ENCODE peak calls at places on chromosomes 12 and 14, in four cellular contexts. One of them, this sample, is unnamed.

GRCh38 chr14:94770251-94770749 is 387 bp upstream of the GSC start:
- DNase-seq in AG04450: no peak
- DNase-seq in sigmoid colon: no peak
- DNase-seq in left ventricle myocardium inferior: no peak
- DNase-seq in this sample: no peak

GRCh38 chr14:68791078-68791983 is 1.5 kb downstream of the ZFP36L1 start:
- DNase-seq in left ventricle myocardium inferior: no peak
- DNase-seq in AG04450: no peak
- DNase-seq in sigmoid colon: no peak
- DNase-seq in this sample: peak; percentile 54

GRCh38 chr12:127161466-127161865 is 1105.5 kb upstream of the TMEM132C start:
- DNase-seq in sigmoid colon: no peak
- DNase-seq in left ventricle myocardium inferior: no peak
- DNase-seq in AG04450: no peak
- DNase-seq in this sample: no peak

GRCh38 chr12:86663691-86664090 is 407.5 kb upstream of the MGAT4C start:
- DNase-seq in AG04450: no peak
- DNase-seq in left ventricle myocardium inferior: no peak
- DNase-seq in sigmoid colon: no peak
- DNase-seq in this sample: peak; percentile 34

GRCh38 chr12:62967701-62968100 is 32.8 kb upstream of the PPM1H start:
- DNase-seq in sigmoid colon: no peak
- DNase-seq in AG04450: no peak
- DNase-seq in left ventricle myocardium inferior: no peak
- DNase-seq in this sample: no peak

GRCh38 chr12:130444081-130444480 is 106.4 kb downstream of the PIWIL1 start:
- DNase-seq in sigmoid colon: no peak
- DNase-seq in left ventricle myocardium inferior: no peak
- DNase-seq in AG04450: no peak
- DNase-seq in this sample: no peak

GRCh38 chr12:72523754-72524153 is 251.6 kb downstream of the TRHDE start:
- DNase-seq in AG04450: no peak
- DNase-seq in sigmoid colon: no peak
- DNase-seq in left ventricle myocardium inferior: no peak
- DNase-seq in this sample: no peak

GRCh38 chr14:100654814-100655795 is 67.9 kb upstream of the BEGAIN start:
- DNase-seq in sigmoid colon: no peak
- DNase-seq in left ventricle myocardium inferior: no peak
- DNase-seq in AG04450: no peak
- DNase-seq in this sample: no peak

GRCh38 chr14:81314443-81315175 is 85.5 kb downstream of the STON2 start:
- DNase-seq in left ventricle myocardium inferior: no peak
- DNase-seq in AG04450: no peak
- DNase-seq in sigmoid colon: no peak
- DNase-seq in this sample: no peak

GRCh38 chr12:68028647-68029046 is 39.4 kb downstream of the IFNG-AS1 start:
- DNase-seq in sigmoid colon: no peak
- DNase-seq in left ventricle myocardium inferior: no peak
- DNase-seq in AG04450: no peak
- DNase-seq in this sample: no peak

GRCh38 chr14:57057803-57058202 is 210.9 kb downstream of the EXOC5 start:
- DNase-seq in sigmoid colon: no peak
- DNase-seq in left ventricle myocardium inferior: no peak
- DNase-seq in AG04450: no peak
- DNase-seq in this sample: no peak

GRCh38 chr12:59429766-59430165 is 166.1 kb upstream of the SLC16A7 start:
- DNase-seq in sigmoid colon: no peak
- DNase-seq in left ventricle myocardium inferior: no peak
- DNase-seq in AG04450: peak; percentile 16
- DNase-seq in this sample: no peak

GRCh38 chr12:119594399-119594730 is 791 bp downstream of the TMEM233 start:
- DNase-seq in AG04450: no peak
- DNase-seq in left ventricle myocardium inferior: no peak
- DNase-seq in sigmoid colon: no peak
- DNase-seq in this sample: peak; percentile 11

GRCh38 chr12:47863985-47864384 is 40.8 kb downstream of the VDR start:
- DNase-seq in left ventricle myocardium inferior: no peak
- DNase-seq in sigmoid colon: no peak
- DNase-seq in AG04450: no peak
- DNase-seq in this sample: no peak

GRCh38 chr14:49999826-50000214 is 106.9 kb downstream of the ARF6 start:
- DNase-seq in AG04450: no peak
- DNase-seq in sigmoid colon: no peak
- DNase-seq in left ventricle myocardium inferior: no peak
- DNase-seq in this sample: no peak

GRCh38 chr12:46246021-46246700 is 22.7 kb downstream of the SLC38A1 start:
- DNase-seq in AG04450: no peak
- DNase-seq in left ventricle myocardium inferior: no peak
- DNase-seq in sigmoid colon: no peak
- DNase-seq in this sample: no peak

GRCh38 chr12:27998170-27999110 is 25.9 kb upstream of the PTHLH start:
- DNase-seq in AG04450: no peak
- DNase-seq in sigmoid colon: no peak
- DNase-seq in left ventricle myocardium inferior: no peak
- DNase-seq in this sample: no peak

GRCh38 chr12:47014474-47014873 is 64.9 kb upstream of the PCED1B start:
- DNase-seq in left ventricle myocardium inferior: no peak
- DNase-seq in AG04450: peak; percentile 84
- DNase-seq in sigmoid colon: no peak
- DNase-seq in this sample: no peak

GRCh38 chr14:62692490-62693106 is 352.7 kb downstream of the KCNH5 start:
- DNase-seq in left ventricle myocardium inferior: no peak
- DNase-seq in AG04450: no peak
- DNase-seq in sigmoid colon: no peak
- DNase-seq in this sample: peak; percentile 36

GRCh38 chr14:84225243-84225642 is 1304.7 kb upstream of the FLRT2 start:
- DNase-seq in AG04450: no peak
- DNase-seq in sigmoid colon: peak; percentile 91
- DNase-seq in left ventricle myocardium inferior: peak; percentile 63
- DNase-seq in this sample: peak; percentile 79

GRCh38 chr14:22314183-22314820 is 274.7 kb downstream of the DAD1 start:
- DNase-seq in left ventricle myocardium inferior: no peak
- DNase-seq in AG04450: no peak
- DNase-seq in sigmoid colon: no peak
- DNase-seq in this sample: peak; percentile 58

GRCh38 chr14:100104523-100105300 is 39.5 kb downstream of the EVL start:
- DNase-seq in left ventricle myocardium inferior: no peak
- DNase-seq in AG04450: no peak
- DNase-seq in sigmoid colon: peak; percentile 55
- DNase-seq in this sample: no peak

GRCh38 chr14:34252227-34252626 is 209.8 kb downstream of the SPTSSA start:
- DNase-seq in AG04450: no peak
- DNase-seq in sigmoid colon: no peak
- DNase-seq in left ventricle myocardium inferior: no peak
- DNase-seq in this sample: no peak

GRCh38 chr14:92984896-92985295 is 61.9 kb downstream of the CHGA start:
- DNase-seq in left ventricle myocardium inferior: no peak
- DNase-seq in sigmoid colon: no peak
- DNase-seq in AG04450: no peak
- DNase-seq in this sample: no peak

GRCh38 chr12:4272014-4272975 is 1.3 kb upstream of the CCND2 start:
- DNase-seq in sigmoid colon: peak; percentile 94
- DNase-seq in AG04450: no peak
- DNase-seq in left ventricle myocardium inferior: peak; percentile 75
- DNase-seq in this sample: peak; percentile 46

GRCh38 chr14:65834812-65835211 is 422.3 kb downstream of the FUT8 start:
- DNase-seq in left ventricle myocardium inferior: no peak
- DNase-seq in AG04450: no peak
- DNase-seq in sigmoid colon: no peak
- DNase-seq in this sample: no peak

GRCh38 chr14:50964683-50965390 is 20.6 kb upstream of the PYGL start:
- DNase-seq in sigmoid colon: peak; percentile 92
- DNase-seq in left ventricle myocardium inferior: no peak
- DNase-seq in AG04450: peak; percentile 96
- DNase-seq in this sample: no peak

GRCh38 chr14:57816568-57817284 is 49.2 kb downstream of the SLC35F4 start:
- DNase-seq in AG04450: no peak
- DNase-seq in left ventricle myocardium inferior: no peak
- DNase-seq in sigmoid colon: no peak
- DNase-seq in this sample: no peak

GRCh38 chr12:14554281-14555008 is 13.2 kb downstream of the PLBD1 start:
- DNase-seq in sigmoid colon: peak; percentile 87
- DNase-seq in left ventricle myocardium inferior: peak; percentile 88
- DNase-seq in AG04450: no peak
- DNase-seq in this sample: peak; percentile 45

GRCh38 chr14:105489607-105490317 is 1.3 kb upstream of the TEDC1 start:
- DNase-seq in AG04450: peak; percentile 24
- DNase-seq in left ventricle myocardium inferior: peak; percentile 84
- DNase-seq in sigmoid colon: peak; percentile 94
- DNase-seq in this sample: peak; percentile 84

GRCh38 chr12:48489012-48489411 is 6.7 kb downstream of the C12orf54 start:
- DNase-seq in sigmoid colon: no peak
- DNase-seq in left ventricle myocardium inferior: no peak
- DNase-seq in AG04450: peak; percentile 3
- DNase-seq in this sample: peak; percentile 1

GRCh38 chr12:51773145-51773869 is 75.2 kb downstream of the FIGNL2 start:
- DNase-seq in left ventricle myocardium inferior: no peak
- DNase-seq in AG04450: peak; percentile 42
- DNase-seq in sigmoid colon: no peak
- DNase-seq in this sample: peak; percentile 87

GRCh38 chr12:74446466-74446865 is 91.2 kb upstream of the ATXN7L3B start:
- DNase-seq in AG04450: no peak
- DNase-seq in left ventricle myocardium inferior: no peak
- DNase-seq in sigmoid colon: no peak
- DNase-seq in this sample: no peak

GRCh38 chr12:25200703-25201102 is 5.7 kb downstream of the ETFRF1 start:
- DNase-seq in left ventricle myocardium inferior: no peak
- DNase-seq in sigmoid colon: no peak
- DNase-seq in AG04450: no peak
- DNase-seq in this sample: no peak

GRCh38 chr12:4011597-4011996 is 138.4 kb upstream of the PARP11 start:
- DNase-seq in AG04450: no peak
- DNase-seq in sigmoid colon: no peak
- DNase-seq in left ventricle myocardium inferior: no peak
- DNase-seq in this sample: no peak

GRCh38 chr12:81141220-81141619 is 63.3 kb downstream of the ACSS3 start:
- DNase-seq in sigmoid colon: no peak
- DNase-seq in left ventricle myocardium inferior: no peak
- DNase-seq in AG04450: no peak
- DNase-seq in this sample: no peak

GRCh38 chr12:131828671-131829350 is 618 bp downstream of the MMP17 start:
- DNase-seq in left ventricle myocardium inferior: no peak
- DNase-seq in AG04450: no peak
- DNase-seq in sigmoid colon: no peak
- DNase-seq in this sample: peak; percentile 27
- H3K4me3 ChIP-seq in left ventricle myocardium inferior: peak overlapping the region; percentile 68
- H3K4me3 ChIP-seq in AG04450: peak overlapping the region; percentile 76
- H3K4me3 ChIP-seq in sigmoid colon: peak overlapping the region; percentile 34
- H3K4me3 ChIP-seq in this sample: peak overlapping the region; percentile 19

GRCh38 chr12:102195826-102196225 is 1.8 kb downstream of the PMCH start:
- DNase-seq in left ventricle myocardium inferior: no peak
- DNase-seq in sigmoid colon: no peak
- DNase-seq in AG04450: no peak
- DNase-seq in this sample: no peak

GRCh38 chr12:102202556-102202955 is 4.9 kb upstream of the PMCH start:
- DNase-seq in left ventricle myocardium inferior: no peak
- DNase-seq in AG04450: no peak
- DNase-seq in sigmoid colon: no peak
- DNase-seq in this sample: peak; percentile 34

GRCh38 chr12:102201662-102202061 is 4.0 kb upstream of the PMCH start:
- DNase-seq in left ventricle myocardium inferior: no peak
- DNase-seq in sigmoid colon: no peak
- DNase-seq in AG04450: no peak
- DNase-seq in this sample: no peak

DNA sequence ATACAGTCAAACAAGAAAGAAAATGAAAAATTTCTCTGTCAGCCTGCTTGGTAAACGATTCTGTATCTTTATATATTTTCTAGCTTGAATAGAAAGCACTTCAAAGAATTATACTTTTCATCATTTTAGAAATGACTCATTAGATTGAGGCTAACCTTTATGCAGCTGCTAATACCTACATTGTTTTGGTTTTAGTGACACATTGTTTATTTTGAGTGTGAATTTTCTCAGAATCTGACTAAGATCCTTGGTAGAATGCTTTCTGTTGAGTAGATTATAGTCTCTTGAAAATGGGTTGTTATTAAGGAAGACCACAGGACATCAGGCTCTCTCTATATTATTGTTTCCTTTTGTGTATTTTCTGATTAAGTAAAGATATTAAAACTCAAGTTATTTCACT is at the start of gene PMCH:
- DNase-seq in AG04450: peak; percentile 21
- DNase-seq in left ventricle myocardium inferior: no peak
- DNase-seq in sigmoid colon: no peak
- DNase-seq in this sample: no peak
- H3K27ac ChIP-seq in AG04450: no peak within 1 kb of the TSS
- H3K27ac ChIP-seq in left ventricle myocardium inferior: no peak within 1 kb of the TSS
- H3K27ac ChIP-seq in sigmoid colon: no peak within 1 kb of the TSS
- H3K27ac ChIP-seq in this sample: no peak within 1 kb of the TSS

DNA sequence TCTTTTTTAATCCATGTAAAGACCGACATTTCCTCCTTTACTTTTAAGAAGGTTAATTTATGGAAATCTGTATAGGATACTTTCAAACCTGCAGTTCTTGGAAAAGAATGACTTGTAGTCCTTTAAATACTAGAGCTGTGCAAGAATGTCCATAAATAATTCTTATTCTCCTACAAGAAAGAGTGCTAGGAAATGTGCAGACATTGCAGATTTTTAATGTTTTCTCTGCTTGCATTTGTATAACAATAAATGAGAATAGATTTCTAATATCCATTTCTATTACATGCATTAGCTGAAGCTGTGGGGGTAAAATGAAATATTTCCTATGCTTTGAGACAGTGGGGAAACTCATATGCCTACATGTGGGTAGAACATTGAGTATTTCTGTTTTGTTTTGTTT is 607.2 kb upstream of the NOVA1 start:
- DNase-seq in AG04450: no peak
- DNase-seq in sigmoid colon: no peak
- DNase-seq in left ventricle myocardium inferior: no peak
- DNase-seq in this sample: no peak
- TF ChIP-seq CTCF in AG04450: no peak
- TF ChIP-seq CTCF in sigmoid colon: no peak
- TF ChIP-seq CTCF in left ventricle myocardium inferior: no peak
- TF ChIP-seq CTCF in this sample: no peak

GRCh38 chr12:97757431-97758091 is 295.0 kb downstream of the RMST start:
- DNase-seq in left ventricle myocardium inferior: no peak
- DNase-seq in sigmoid colon: no peak
- DNase-seq in AG04450: no peak
- DNase-seq in this sample: no peak
- H3K4me3 ChIP-seq in left ventricle myocardium inferior: peak overlapping the region; percentile 11
- H3K4me3 ChIP-seq in sigmoid colon: no peak overlapping the region
- H3K4me3 ChIP-seq in AG04450: no peak overlapping the region
- H3K4me3 ChIP-seq in this sample: no peak overlapping the region

GRCh38 chr14:75427482-75428229 is at the start of gene JDP2:
- DNase-seq in left ventricle myocardium inferior: peak; percentile 97
- DNase-seq in sigmoid colon: peak; percentile 98
- DNase-seq in AG04450: peak; percentile 55
- DNase-seq in this sample: peak; percentile 92
- H3K27ac ChIP-seq in left ventricle myocardium inferior: peak within 1 kb of the TSS; percentile 96
- H3K27ac ChIP-seq in sigmoid colon: peak within 1 kb of the TSS; percentile 96
- H3K27ac ChIP-seq in AG04450: peak within 1 kb of the TSS; percentile 21
- H3K27ac ChIP-seq in this sample: peak within 1 kb of the TSS; percentile 75

GRCh38 chr12:100163416-100164152 is 20.9 kb upstream of the BLTP3B start:
- DNase-seq in AG04450: no peak
- DNase-seq in left ventricle myocardium inferior: peak; percentile 81
- DNase-seq in sigmoid colon: peak; percentile 87
- DNase-seq in this sample: peak; percentile 91
- TF ChIP-seq CTCF in AG04450: no peak
- TF ChIP-seq CTCF in left ventricle myocardium inferior: peak; percentile 42
- TF ChIP-seq CTCF in sigmoid colon: no peak
- TF ChIP-seq CTCF in this sample: peak; percentile 13

This sample was measured in cardiac muscle cell.